ENCODE peak calls at places on chromosomes 5 and 9, in five cellular contexts. One of them, this sample, is unnamed.

GRCh38 chr9:4666042-4666699 is at the start of gene SPATA6L:
- DNase-seq in GM12878: no peak
- DNase-seq in K562: no peak
- DNase-seq in GM12891: no peak
- DNase-seq in H1: no peak
- DNase-seq in this sample: peak

GRCh38 chr5:87405472-87406155 is 7.1 kb downstream of the CCNH start:
- DNase-seq in GM12878: no peak
- DNase-seq in GM12891: no peak
- DNase-seq in K562: no peak
- DNase-seq in H1: no peak
- DNase-seq in this sample: no peak

GRCh38 chr5:132204330-132204729 is 23.3 kb downstream of the P4HA2 start:
- DNase-seq in GM12878: no peak
- DNase-seq in K562: no peak
- DNase-seq in GM12891: no peak
- DNase-seq in H1: no peak
- DNase-seq in this sample: no peak

GRCh38 chr9:8329561-8330283 is 530.1 kb upstream of the DMAC1 start:
- DNase-seq in GM12878: no peak
- DNase-seq in GM12891: no peak
- DNase-seq in H1: no peak
- DNase-seq in K562: no peak
- DNase-seq in this sample: no peak

GRCh38 chr5:120447706-120448239 is 16.3 kb upstream of the PRR16 start:
- DNase-seq in GM12891: no peak
- DNase-seq in GM12878: no peak
- DNase-seq in K562: no peak
- DNase-seq in H1: no peak
- DNase-seq in this sample: no peak

GRCh38 chr5:24854350-24854749 is 209.6 kb upstream of the CDH10 start:
- DNase-seq in GM12891: no peak
- DNase-seq in K562: no peak
- DNase-seq in H1: no peak
- DNase-seq in GM12878: no peak
- DNase-seq in this sample: no peak

GRCh38 chr9:21906878-21907277 is 87.3 kb downstream of the CDKN2A start:
- DNase-seq in K562: no peak
- DNase-seq in GM12891: no peak
- DNase-seq in H1: no peak
- DNase-seq in GM12878: no peak
- DNase-seq in this sample: no peak

GRCh38 chr9:136946228-136946892 is 1.3 kb downstream of the C8G start:
- DNase-seq in H1: no peak
- DNase-seq in GM12878: no peak
- DNase-seq in GM12891: no peak
- DNase-seq in K562: no peak
- DNase-seq in this sample: no peak

GRCh38 chr9:109329274-109330258 is 8.7 kb upstream of the EPB41L4B start:
- DNase-seq in GM12878: no peak
- DNase-seq in H1: no peak
- DNase-seq in GM12891: no peak
- DNase-seq in K562: no peak
- DNase-seq in this sample: no peak

GRCh38 chr9:68560131-68560844 is 19.6 kb upstream of the TMEM252 start:
- DNase-seq in GM12878: no peak
- DNase-seq in GM12891: no peak
- DNase-seq in K562: peak
- DNase-seq in H1: peak
- DNase-seq in this sample: peak

GRCh38 chr5:172833372-172833690 is 720 bp upstream of the ERGIC1 start:
- DNase-seq in H1: no peak
- DNase-seq in GM12891: no peak
- DNase-seq in GM12878: no peak
- DNase-seq in K562: no peak
- DNase-seq in this sample: no peak

GRCh38 chr5:172832383-172833315 is 1.4 kb upstream of the ERGIC1 start:
- DNase-seq in GM12891: no peak
- DNase-seq in K562: no peak
- DNase-seq in H1: no peak
- DNase-seq in GM12878: no peak
- DNase-seq in this sample: no peak

GRCh38 chr5:172835246-172836030 is 1.4 kb downstream of the ERGIC1 start:
- DNase-seq in K562: no peak
- DNase-seq in GM12891: no peak
- DNase-seq in GM12878: no peak
- DNase-seq in H1: no peak
- DNase-seq in this sample: no peak

GRCh38 chr5:172834570-172835245 is 657 bp downstream of the ERGIC1 start:
- DNase-seq in H1: no peak
- DNase-seq in GM12878: no peak
- DNase-seq in GM12891: no peak
- DNase-seq in K562: no peak
- DNase-seq in this sample: no peak

DNA sequence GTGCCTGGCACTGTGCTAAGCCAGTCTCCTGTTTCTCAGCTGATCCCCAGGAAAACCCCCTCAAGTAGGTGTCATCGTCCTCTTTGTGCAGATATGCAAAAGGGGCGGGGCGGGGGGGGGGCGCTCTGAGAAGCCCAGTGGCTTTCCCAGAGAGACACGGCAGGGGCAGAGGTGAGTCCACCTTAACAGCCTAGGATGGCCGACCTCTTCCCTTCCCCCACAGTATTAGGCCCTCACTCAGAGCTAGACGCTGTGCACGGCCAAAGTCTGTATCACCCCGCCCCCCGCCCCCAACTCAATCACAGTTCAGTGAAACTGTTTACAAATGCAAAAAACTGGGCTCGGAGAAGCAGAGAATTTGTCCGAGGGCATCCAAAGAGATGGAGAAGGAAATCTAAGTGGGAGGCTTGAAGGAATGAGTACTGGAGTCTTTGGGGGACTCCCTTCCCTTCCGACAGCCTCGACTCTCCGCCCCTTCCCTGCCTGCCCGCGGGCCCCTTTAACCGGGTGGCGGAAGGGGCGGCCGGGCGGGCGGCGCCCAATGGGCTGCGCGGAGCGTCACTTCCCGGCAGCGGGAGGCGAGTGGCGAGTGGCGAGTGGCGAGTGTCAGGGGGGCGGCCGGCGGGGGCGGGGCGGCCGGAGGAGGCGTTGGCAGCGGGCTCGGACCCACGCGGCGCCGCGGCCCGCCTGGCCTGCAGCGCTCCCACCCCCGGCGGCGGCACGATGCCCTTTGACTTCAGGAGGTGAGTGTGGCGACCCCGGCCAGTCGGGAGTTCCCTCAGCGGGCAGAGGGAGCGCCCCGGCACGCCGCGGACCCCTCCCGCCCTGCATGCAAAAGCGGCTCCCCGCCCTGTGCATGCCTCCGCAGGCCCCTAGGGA is at the start of gene ERGIC1:
- DNase-seq in GM12891: peak
- DNase-seq in GM12878: no peak
- DNase-seq in H1: no peak
- DNase-seq in K562: peak
- DNase-seq in this sample: peak
- TF ChIP-seq POLR2A in GM12891: peak
- TF ChIP-seq POLR2A in GM12878: peak
- TF ChIP-seq POLR2A in H1: peak
- TF ChIP-seq POLR2A in K562: peak
- TF ChIP-seq POLR2A in this sample: peak

GRCh38 chr5:77138981-77139380 is 51.9 kb upstream of the ZBED3 start:
- DNase-seq in GM12878: no peak
- DNase-seq in K562: no peak
- DNase-seq in GM12891: no peak
- DNase-seq in H1: no peak
- DNase-seq in this sample: no peak
- TF ChIP-seq POLR2AphosphoS5 in GM12878: no peak
- TF ChIP-seq POLR2AphosphoS5 in K562: no peak
- TF ChIP-seq POLR2AphosphoS5 in GM12891: no peak
- TF ChIP-seq POLR2AphosphoS5 in H1: no peak
- TF ChIP-seq POLR2AphosphoS5 in this sample: no peak

DNA sequence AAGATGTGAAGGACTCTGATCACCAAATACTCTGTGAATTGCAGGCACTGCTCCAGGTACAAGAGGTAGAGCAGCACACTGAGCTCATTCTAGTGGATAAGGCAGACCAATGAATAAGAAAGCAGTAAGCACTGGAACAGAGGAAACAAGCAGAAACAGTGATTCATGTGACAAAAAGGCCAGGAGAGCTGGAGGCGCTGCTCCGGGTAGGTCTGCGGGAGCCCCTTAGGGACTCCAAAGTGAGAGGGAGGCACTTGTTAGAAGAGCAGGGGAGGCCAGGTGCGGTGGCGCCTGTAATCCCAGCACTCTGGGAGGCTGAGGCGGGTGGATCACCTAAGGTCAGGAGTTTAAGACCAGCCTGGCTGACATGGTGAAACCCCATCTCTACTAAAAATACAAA is 231.6 kb upstream of the NFIL3 start:
- DNase-seq in GM12878: no peak
- DNase-seq in K562: no peak
- DNase-seq in GM12891: no peak
- DNase-seq in H1: no peak
- DNase-seq in this sample: no peak
- TF ChIP-seq TAF1 in GM12878: no peak
- TF ChIP-seq TAF1 in K562: no peak
- TF ChIP-seq TAF1 in GM12891: no peak
- TF ChIP-seq TAF1 in H1: no peak
- TF ChIP-seq TAF1 in this sample: no peak

DNA sequence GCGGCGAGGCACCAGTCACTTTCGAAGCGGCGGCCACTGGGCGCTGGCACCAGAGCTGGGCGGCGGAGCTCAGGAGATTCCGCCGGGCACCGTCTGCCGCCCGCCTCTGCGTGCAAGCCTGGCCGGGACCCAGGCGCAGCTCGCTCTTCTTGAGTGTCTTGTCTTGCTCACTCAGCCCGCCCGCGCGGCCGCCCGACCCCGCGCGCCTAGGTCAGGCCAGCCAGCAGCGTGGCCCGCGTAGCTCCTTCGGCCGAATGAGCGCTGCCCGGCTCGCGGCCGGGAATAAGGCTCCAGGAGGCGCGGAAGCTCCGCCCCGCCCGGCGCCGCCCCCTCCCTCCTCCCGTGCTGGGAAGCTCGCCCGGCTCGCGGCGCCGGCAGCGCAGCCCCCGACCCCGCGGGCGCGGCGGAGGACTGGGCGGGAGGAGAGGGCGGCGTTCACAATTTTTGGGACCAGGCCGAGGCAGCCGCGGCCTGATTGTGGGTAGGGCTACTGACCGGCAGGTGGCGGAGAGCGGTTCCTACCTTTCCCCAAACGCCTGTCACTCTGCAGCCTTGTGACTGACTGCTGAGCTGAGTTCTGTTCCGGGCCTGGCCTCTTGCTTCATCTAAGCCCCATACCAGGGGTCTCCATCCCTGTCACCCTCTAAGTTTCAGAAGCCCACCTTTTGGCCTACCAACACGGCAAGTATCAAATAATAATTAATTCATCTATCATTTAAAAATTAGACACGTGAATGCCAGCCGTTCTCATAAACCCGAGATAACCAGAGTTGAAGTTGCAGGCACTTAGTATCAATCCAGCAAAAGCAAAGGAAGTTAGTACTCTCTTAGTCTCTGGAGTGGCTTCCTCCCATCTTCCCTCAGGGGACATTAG is at the start of gene HBEGF:
- DNase-seq in GM12891: peak
- DNase-seq in H1: peak
- DNase-seq in GM12878: no peak
- DNase-seq in K562: peak
- DNase-seq in this sample: peak
- TF ChIP-seq POLR2A in GM12891: no peak
- TF ChIP-seq POLR2A in H1: peak
- TF ChIP-seq POLR2A in GM12878: peak
- TF ChIP-seq POLR2A in K562: peak
- TF ChIP-seq POLR2A in this sample: peak

GRCh38 chr5:180811012-180811622 is 8.5 kb upstream of the MGAT1 start:
- DNase-seq in GM12878: no peak
- DNase-seq in GM12891: no peak
- DNase-seq in K562: no peak
- DNase-seq in H1: no peak
- DNase-seq in this sample: no peak

GRCh38 chr5:180807654-180808414 is 5.2 kb upstream of the MGAT1 start:
- DNase-seq in GM12891: no peak
- DNase-seq in H1: no peak
- DNase-seq in GM12878: no peak
- DNase-seq in K562: no peak
- DNase-seq in this sample: no peak

GRCh38 chr5:180810210-180811011 is 7.8 kb upstream of the MGAT1 start:
- DNase-seq in GM12878: peak
- DNase-seq in H1: peak
- DNase-seq in K562: peak
- DNase-seq in GM12891: peak
- DNase-seq in this sample: peak

GRCh38 chr5:180808461-180809000 is 5.9 kb upstream of the MGAT1 start:
- DNase-seq in GM12878: no peak
- DNase-seq in K562: peak
- DNase-seq in GM12891: no peak
- DNase-seq in H1: no peak
- DNase-seq in this sample: no peak

DNA sequence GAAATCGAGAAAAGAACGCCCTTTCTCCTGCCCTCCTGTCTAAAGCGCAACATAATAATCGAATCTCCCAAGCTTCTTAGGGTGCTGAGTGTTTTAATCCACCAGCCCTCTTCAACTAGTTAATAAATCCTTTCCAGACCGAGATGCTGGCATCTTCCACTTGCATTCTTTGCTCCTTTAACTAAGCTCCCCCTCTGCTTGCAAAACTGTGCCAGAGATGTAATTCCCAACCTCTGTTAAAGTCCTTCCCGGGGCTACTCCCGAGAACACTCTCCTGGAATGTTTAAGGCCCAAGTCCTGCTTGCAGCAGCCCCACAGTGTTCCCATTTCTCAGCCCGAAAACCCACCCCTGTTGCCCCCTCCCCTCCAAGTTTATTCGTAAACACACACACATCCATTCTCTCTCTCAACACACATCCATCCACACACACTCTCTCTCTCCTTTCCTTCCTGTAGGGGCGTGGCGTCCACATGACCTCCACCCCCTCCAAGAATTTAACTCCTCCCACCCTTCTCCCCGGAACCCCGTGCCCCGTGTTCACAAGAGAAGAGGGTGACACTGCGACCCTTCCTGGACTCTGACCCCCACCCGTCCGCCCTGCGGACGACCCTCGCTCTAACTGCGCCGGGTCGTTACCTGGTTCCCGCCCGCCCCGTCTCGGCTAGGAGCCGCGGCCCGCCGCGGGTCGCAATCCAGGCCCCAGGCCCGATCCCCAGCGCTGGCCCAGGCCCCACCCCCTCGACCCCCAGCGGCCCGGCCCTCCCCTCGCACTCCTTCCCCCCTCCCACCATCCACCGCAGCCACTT is 7.0 kb upstream of the MGAT1 start:
- DNase-seq in GM12891: peak
- DNase-seq in GM12878: no peak
- DNase-seq in H1: no peak
- DNase-seq in K562: peak
- DNase-seq in this sample: peak
- TF ChIP-seq POLR2AphosphoS5 in GM12891: no peak
- TF ChIP-seq POLR2AphosphoS5 in GM12878: no peak
- TF ChIP-seq POLR2AphosphoS5 in H1: no peak
- TF ChIP-seq POLR2AphosphoS5 in K562: no peak
- TF ChIP-seq POLR2AphosphoS5 in this sample: no peak